ENCODE peak calls at places on chromosomes 6 and 20, in six cellular contexts. J, Y, K, H, V and T are unnamed samples.

GRCh38 chr6:45822269-45822812 is 193.3 kb downstream of the CLIC5 start:
- DNase-seq in J (no peak), Y (no peak), K (no peak), H (no peak), V (no peak), T (no peak)

GRCh38 chr6:31933537-31933936 is 6.0 kb downstream of the C2 start:
- DNase-seq in J (no peak), Y (no peak), K (no peak), H (no peak), V (no peak), T (no peak)

GRCh38 chr6:33955566-33955965 is 151.8 kb upstream of the MLN start:
- DNase-seq in J (no peak), Y (no peak), K (no peak), H (no peak), V (no peak), T (no peak)

GRCh38 chr6:131784561-131784960 is 23.3 kb upstream of the ENPP1 start:
- DNase-seq in J (no peak), Y (no peak), K (no peak), H (no peak), V (no peak), T (no peak)

GRCh38 chr6:65633516-65633915 is 73.5 kb downstream of the EYS start:
- DNase-seq in J (no peak), Y (no peak), K (no peak), H (no peak), V (no peak), T (no peak)

GRCh38 chr6:139131736-139132285 is 3.1 kb upstream of the HECA start:
- DNase-seq in J (no peak), Y (no peak), K (no peak), H (no peak), V (no peak), T (no peak)

GRCh38 chr6:37679539-37680476 is 17.9 kb downstream of the MDGA1 start:
- DNase-seq in J (no peak), Y (no peak), K (no peak), H (no peak), V (no peak), T (no peak)

GRCh38 chr6:44072959-44073611 is 54.2 kb downstream of the MRPL14 start:
- DNase-seq in J (peak; percentile 72), Y (peak; percentile 89), K (peak; percentile 71), H (peak; percentile 95), V (peak; percentile 80), T (peak; percentile 66)

GRCh38 chr6:143224516-143224915 is 163.8 kb downstream of the AIG1 start:
- DNase-seq in J (no peak), Y (no peak), K (no peak), H (no peak), V (no peak), T (no peak)

GRCh38 chr6:46104209-46104608 is 25.6 kb upstream of the ENPP4 start:
- DNase-seq in J (no peak), Y (no peak), K (no peak), H (no peak), V (no peak), T (no peak)

GRCh38 chr20:58691773-58692578 is 624 bp upstream of the NPEPL1 start:
- DNase-seq in J (no peak), Y (peak; percentile 54), K (no peak), H (peak; percentile 85), V (peak; percentile 70), T (no peak)

GRCh38 chr20:13302647-13303425 is 81.8 kb downstream of the ISM1 start:
- DNase-seq in J (peak; percentile 44), Y (peak; percentile 44), K (peak; percentile 10), H (peak; percentile 39), V (no peak), T (no peak)

GRCh38 chr20:57779401-57780003 is 69.7 kb upstream of the PMEPA1 start:
- DNase-seq in J (peak; percentile 57), Y (no peak), K (no peak), H (no peak), V (no peak), T (no peak)

GRCh38 chr6:34656378-34657036 is 40.1 kb downstream of the ILRUN start:
- DNase-seq in J (no peak), Y (no peak), K (no peak), H (peak; percentile 60), V (no peak), T (no peak)

GRCh38 chr6:30323806-30324205 is 2.9 kb upstream of the TRIM39 start:
- DNase-seq in J (no peak), Y (no peak), K (no peak), H (no peak), V (no peak), T (no peak)

GRCh38 chr6:132768051-132768517 is 10.4 kb upstream of the VNN2 start:
- DNase-seq in J (peak; percentile 52), Y (peak; percentile 49), K (no peak), H (peak; percentile 41), V (no peak), T (no peak)

GRCh38 chr6:43668151-43669028 is 19.2 kb downstream of the MRPS18A start:
- DNase-seq in J (peak; percentile 63), Y (peak; percentile 79), K (peak; percentile 38), H (peak; percentile 83), V (peak; percentile 44), T (no peak)

GRCh38 chr6:119310486-119311036 is 39.0 kb downstream of the MAN1A1 start:
- DNase-seq in J (no peak), Y (peak; percentile 14), K (no peak), H (no peak), V (no peak), T (no peak)

GRCh38 chr6:85464260-85464644 is 14.4 kb downstream of the NT5E start:
- DNase-seq in J (peak; percentile 58), Y (peak; percentile 30), K (no peak), H (no peak), V (peak; percentile 47), T (no peak)

DNA sequence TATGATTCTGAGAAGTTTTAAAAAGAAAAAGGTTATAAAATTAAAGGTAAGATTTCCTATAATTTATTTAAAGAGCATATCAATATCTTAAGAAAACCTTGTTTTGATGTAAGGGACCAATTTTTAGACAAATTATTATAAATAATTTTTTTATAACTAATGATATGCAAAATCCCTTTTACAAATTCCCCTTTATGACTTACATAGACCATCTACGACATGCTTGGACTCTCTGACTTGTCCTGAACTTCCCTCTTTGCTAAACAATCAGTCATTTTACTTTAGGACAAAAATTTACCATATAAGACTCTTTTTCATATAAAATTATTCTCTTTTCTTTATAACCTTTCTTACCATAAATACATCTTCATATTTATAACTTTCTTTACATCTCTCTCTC is 15.3 kb upstream of the ANGPT4 start:
- DNase-seq in J (peak; percentile 42), Y (no peak), K (no peak), H (no peak), V (no peak), T (no peak)
- H3K9me3 ChIP-seq in J (peaks cover 30% of the 10 kb centered on the region), Y (no peaks in the 10 kb centered on the region), K (no peaks in the 10 kb centered on the region), H (no peaks in the 10 kb centered on the region), V (no peaks in the 10 kb centered on the region), T (no peaks in the 10 kb centered on the region)

DNA sequence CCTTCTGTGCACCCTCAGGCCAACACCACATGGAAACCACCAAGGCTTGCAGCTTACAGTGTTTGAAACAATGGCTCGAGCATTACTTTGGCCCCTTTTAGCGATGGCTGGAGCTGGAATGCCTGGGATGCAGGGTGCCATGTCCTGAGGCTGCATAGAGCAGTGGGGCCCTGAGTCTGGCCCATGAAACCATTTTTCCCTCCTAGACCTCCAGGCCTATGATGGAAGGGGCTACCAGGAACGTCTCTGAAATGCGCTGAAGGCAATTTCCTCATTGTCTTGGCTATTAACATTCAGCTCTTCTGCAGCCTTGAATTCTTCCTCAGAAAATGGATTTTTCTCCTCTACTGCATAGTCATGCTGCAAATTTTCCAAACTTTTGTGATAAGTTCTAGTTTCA is 29.9 kb upstream of the SERINC1 start:
- DNase-seq in J (no peak), Y (no peak), K (no peak), H (no peak), V (no peak), T (no peak)
- H3K9me3 ChIP-seq in J (no peaks in the 10 kb centered on the region), Y (peaks cover 16% of the 10 kb centered on the region), K (peaks cover 46% of the 10 kb centered on the region), H (peaks cover 4% of the 10 kb centered on the region), V (no peaks in the 10 kb centered on the region), T (peaks cover 6% of the 10 kb centered on the region)

GRCh38 chr6:22888147-22888831 is 318.9 kb downstream of the HDGFL1 start:
- DNase-seq in J (peak; percentile 25), Y (no peak), K (no peak), H (no peak), V (no peak), T (no peak)
- H3K9me3 ChIP-seq in J (no peaks in the 10 kb centered on the region), Y (no peaks in the 10 kb centered on the region), K (no peaks in the 10 kb centered on the region), H (no peaks in the 10 kb centered on the region), V (no peaks in the 10 kb centered on the region), T (no peaks in the 10 kb centered on the region)

GRCh38 chr20:49283703-49284625 is 6.1 kb upstream of the ZNFX1 start:
- DNase-seq in J (no peak), Y (no peak), K (no peak), H (no peak), V (no peak), T (no peak)

GRCh38 chr20:49285813-49286494 is 8.1 kb upstream of the ZNFX1 start:
- DNase-seq in J (no peak), Y (no peak), K (no peak), H (no peak), V (no peak), T (no peak)

GRCh38 chr20:49286689-49287551 is 9.1 kb upstream of the ZNFX1 start:
- DNase-seq in J (peak; percentile 80), Y (no peak), K (no peak), H (no peak), V (no peak), T (no peak)

GRCh38 chr20:49284818-49285217 is 7.0 kb upstream of the ZNFX1 start:
- DNase-seq in J (no peak), Y (no peak), K (no peak), H (no peak), V (no peak), T (no peak)

GRCh38 chr20:49285233-49285668 is 7.4 kb upstream of the ZNFX1 start:
- DNase-seq in J (no peak), Y (no peak), K (no peak), H (no peak), V (no peak), T (no peak)
- H3K9me3 ChIP-seq in J (peaks cover 9% of the 10 kb centered on the region), Y (peaks cover 36% of the 10 kb centered on the region), K (peaks cover 85% of the 10 kb centered on the region), H (peaks cover 15% of the 10 kb centered on the region), V (peaks cover 4% of the 10 kb centered on the region), T (peaks cover 81% of the 10 kb centered on the region)

GRCh38 chr6:164210323-164210722 is 795.8 kb downstream of the QKI start:
- DNase-seq in J (no peak), Y (no peak), K (no peak), H (no peak), V (no peak), T (no peak)
- H3K9me3 ChIP-seq in J (no peaks in the 10 kb centered on the region), Y (no peaks in the 10 kb centered on the region), K (no peaks in the 10 kb centered on the region), H (no peaks in the 10 kb centered on the region), V (no peaks in the 10 kb centered on the region), T (no peaks in the 10 kb centered on the region)

GRCh38 chr6:134073156-134073555 is 20.7 kb upstream of the SLC2A12 start:
- DNase-seq in J (no peak), Y (no peak), K (no peak), H (no peak), V (no peak), T (no peak)
- H3K9me3 ChIP-seq in J (no peaks in the 10 kb centered on the region), Y (no peaks in the 10 kb centered on the region), K (no peaks in the 10 kb centered on the region), H (no peaks in the 10 kb centered on the region), V (no peaks in the 10 kb centered on the region), T (no peaks in the 10 kb centered on the region)

DNA sequence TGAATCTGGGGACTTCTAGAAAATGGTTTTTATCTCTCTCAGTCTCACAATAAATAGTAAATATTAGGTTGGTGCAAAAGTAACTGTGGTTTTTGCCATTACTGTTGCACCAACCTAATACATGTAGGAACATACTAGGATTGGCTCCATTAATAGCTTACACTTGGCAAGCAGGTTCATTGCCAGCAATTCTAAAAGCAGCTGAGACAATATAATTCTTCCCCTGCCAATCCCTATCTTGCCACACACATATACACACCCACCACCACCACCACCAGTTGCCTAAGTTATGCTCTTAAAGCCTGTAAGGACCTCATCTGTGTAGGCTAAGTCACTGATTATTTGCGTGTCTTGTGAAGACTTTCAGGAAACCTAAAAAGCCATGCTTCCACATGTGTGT is 145.1 kb downstream of the KIF16B start:
- DNase-seq in J (no peak), Y (no peak), K (no peak), H (no peak), V (no peak), T (no peak)
- H3K9me3 ChIP-seq in J (peaks cover 2% of the 10 kb centered on the region), Y (no peaks in the 10 kb centered on the region), K (no peaks in the 10 kb centered on the region), H (no peaks in the 10 kb centered on the region), V (no peaks in the 10 kb centered on the region), T (no peaks in the 10 kb centered on the region)